ENCODE peak calls at places on chromosome 17, in six cellular contexts. C is amniotic stem cell, L is bronchial epithelial cell, E is activated T-cell treated with anti-CD3 and anti-CD28 coated beads for 1 hour, J is iris pigment epithelial cell, K is GM13976. W is an unnamed sample.

GRCh38 chr17:38598536-38598935 is 7.2 kb downstream of the SRCIN1 start:
- DNase-seq in C (no peak), L (peak), K (peak), E (no peak), J (peak), W (no peak)

GRCh38 chr17:57889892-57890856 is 40.3 kb upstream of the MRPS23 start:
- DNase-seq in C (peak), E (no peak), L (peak), K (no peak), J (peak), W (no peak)

GRCh38 chr17:12252442-12252841 is 231.8 kb downstream of the MAP2K4 start:
- DNase-seq in L (no peak), J (no peak), C (no peak), E (no peak), K (no peak), W (no peak)

GRCh38 chr17:46099865-46100264 is 93.4 kb downstream of the KANSL1 start:
- DNase-seq in K (no peak), C (no peak), J (no peak), L (no peak), E (no peak), W (no peak)

GRCh38 chr17:39631403-39631802 is 4.7 kb downstream of the PPP1R1B start:
- DNase-seq in J (no peak), C (no peak), L (peak), K (no peak), E (no peak), W (no peak)

GRCh38 chr17:27247071-27247957 is 46.6 kb upstream of the WSB1 start:
- DNase-seq in L (peak), K (no peak), C (peak), E (no peak), J (peak), W (no peak)

GRCh38 chr17:20095366-20096080 is 86.4 kb downstream of the SPECC1 start:
- DNase-seq in E (no peak), C (no peak), K (no peak), L (peak), J (peak), W (no peak)

GRCh38 chr17:67323445-67323844 is 42.9 kb downstream of the PSMD12 start:
- DNase-seq in C (no peak), L (no peak), E (no peak), J (no peak), K (no peak), W (no peak)

GRCh38 chr17:59839646-59840328 is 53.0 kb downstream of the TUBD1 start:
- DNase-seq in E (no peak), L (no peak), K (no peak), J (peak), C (no peak), W (no peak)